ENCODE peak calls at places on chromosomes 5 and 9, in four cellular contexts. W, J, P and V are unnamed samples.

GRCh38 chr5:172553838-172554344 is 87.2 kb upstream of the NEURL1B start:
- DNase-seq in W (no peak), J (no peak), P (peak), V (no peak)

GRCh38 chr9:126703330-126704156 is 89.8 kb downstream of the LMX1B start:
- DNase-seq in W (peak), J (no peak), P (peak), V (no peak)

GRCh38 chr5:177494356-177495195 is 2.8 kb downstream of the PDLIM7 start:
- DNase-seq in W (peak), J (peak), P (peak), V (peak)

GRCh38 chr5:125311743-125312142 is 565.3 kb upstream of the ZNF608 start:
- DNase-seq in W (no peak), J (peak), P (no peak), V (peak)

GRCh38 chr9:130137081-130137869 is 34.9 kb upstream of the NCS1 start:
- DNase-seq in W (peak), J (no peak), P (no peak), V (no peak)

GRCh38 chr9:134592018-134592818 is 49.4 kb upstream of the COL5A1 start:
- DNase-seq in W (no peak), J (peak), P (peak), V (peak)

GRCh38 chr5:126926152-126926551 is 104.2 kb downstream of the MARCHF3 start:
- DNase-seq in W (no peak), J (no peak), P (no peak), V (no peak)

GRCh38 chr9:121599186-121599871 is 52.1 kb upstream of the DAB2IP start:
- DNase-seq in W (peak), J (no peak), P (peak), V (no peak)

GRCh38 chr5:176737746-176738699 is 72.3 kb upstream of the UNC5A start:
- DNase-seq in W (no peak), J (no peak), P (peak), V (no peak)

GRCh38 chr5:5374034-5374715 is 48.3 kb upstream of the ICE1 start:
- DNase-seq in W (no peak), J (no peak), P (no peak), V (peak)

GRCh38 chr9:74609671-74610416 is 112.7 kb downstream of the RORB start:
- DNase-seq in W (no peak), J (no peak), P (no peak), V (no peak)

GRCh38 chr5:56951131-56951945 is 585 bp downstream of the MIER3 start:
- DNase-seq in W (peak), J (no peak), P (peak), V (peak)

GRCh38 chr9:26945591-26945990 is 1.5 kb downstream of the PLAA start:
- DNase-seq in W (no peak), J (no peak), P (no peak), V (no peak)

GRCh38 chr9:123686131-123686848 is 243.6 kb downstream of the DENND1A start:
- DNase-seq in W (no peak), J (no peak), P (no peak), V (peak)

GRCh38 chr9:117528225-117528624 is 113.4 kb upstream of the ASTN2 start:
- DNase-seq in W (no peak), J (no peak), P (no peak), V (no peak)

GRCh38 chr5:24644757-24645156 is at the start of gene CDH10:
- DNase-seq in W (peak), J (no peak), P (no peak), V (peak)

GRCh38 chr9:20619492-20619860 is 2.8 kb downstream of the MLLT3 start:
- DNase-seq in W (no peak), J (no peak), P (no peak), V (no peak)

GRCh38 chr9:123741214-123741613 is 188.7 kb downstream of the DENND1A start:
- DNase-seq in W (no peak), J (no peak), P (no peak), V (no peak)

GRCh38 chr9:94298949-94299599 is 29.4 kb downstream of the NUTM2F start:
- DNase-seq in W (no peak), J (no peak), P (peak), V (no peak)

GRCh38 chr9:135228983-135229625 is 141.6 kb downstream of the OLFM1 start:
- DNase-seq in W (peak), J (no peak), P (no peak), V (no peak)

GRCh38 chr9:68631811-68632210 is 73.2 kb upstream of the PIP5K1B start:
- DNase-seq in W (no peak), J (no peak), P (no peak), V (no peak)

GRCh38 chr9:127884427-127884911 is 7.0 kb upstream of the AK1 start:
- DNase-seq in W (peak), J (no peak), P (peak), V (no peak)

GRCh38 chr9:111945216-111945615 is 48.6 kb downstream of the UGCG start:
- DNase-seq in W (no peak), J (peak), P (no peak), V (peak)

GRCh38 chr5:140466981-140467742 is 65.5 kb downstream of the ANKHD1 start:
- DNase-seq in W (no peak), J (no peak), P (no peak), V (no peak)

GRCh38 chr9:16115994-16116393 is 563.2 kb downstream of the CCDC171 start:
- DNase-seq in W (no peak), J (no peak), P (no peak), V (no peak)

GRCh38 chr9:111118256-111118950 is 80.1 kb upstream of the LPAR1 start:
- DNase-seq in W (no peak), J (peak), P (no peak), V (peak)

GRCh38 chr5:139241139-139241538 is 43.0 kb upstream of the SIL1 start:
- DNase-seq in W (no peak), J (no peak), P (no peak), V (no peak)

GRCh38 chr9:112112519-112112918 is 62.6 kb downstream of the SUSD1 start:
- DNase-seq in W (no peak), J (peak), P (no peak), V (peak)

GRCh38 chr9:126672634-126673284 is 59.0 kb downstream of the LMX1B start:
- DNase-seq in W (no peak), J (no peak), P (no peak), V (no peak)

GRCh38 chr9:35907732-35908483 is 1.4 kb upstream of the SPAAR start:
- DNase-seq in W (peak), J (peak), P (peak), V (peak)

GRCh38 chr9:27572918-27573698 is at the start of gene C9orf72:
- DNase-seq in W (peak), J (peak), P (peak), V (peak)

GRCh38 chr5:167916706-167917105 is 374.7 kb upstream of the WWC1 start:
- DNase-seq in W (no peak), J (no peak), P (peak), V (peak)

GRCh38 chr5:142014911-142015584 is 2.2 kb upstream of the GNPDA1 start:
- DNase-seq in W (no peak), J (peak), P (no peak), V (peak)

GRCh38 chr9:136372561-136373299 is 739 bp downstream of the CARD9 start:
- DNase-seq in W (peak), J (peak), P (peak), V (peak)

GRCh38 chr9:92504881-92505280 is 22.6 kb upstream of the ASPN start:
- DNase-seq in W (no peak), J (no peak), P (no peak), V (peak)

GRCh38 chr5:1666221-1666620 is 133.4 kb downstream of the MRPL36 start:
- DNase-seq in W (no peak), J (no peak), P (no peak), V (no peak)

GRCh38 chr9:87515086-87515485 is 17.4 kb downstream of the DAPK1 start:
- DNase-seq in W (no peak), J (no peak), P (no peak), V (no peak)

GRCh38 chr5:35924122-35924949 is 14.1 kb downstream of the CAPSL start:
- DNase-seq in W (no peak), J (peak), P (no peak), V (peak)
- H3K4me3 ChIP-seq in W (no peak), J (no peak), P (no peak), V (peak)

GRCh38 chr5:96662725-96663513 is 743 bp downstream of the CAST start:
- DNase-seq in W (peak), J (peak), P (peak), V (peak)
- TF ChIP-seq CTCF in W (no peak), J (no peak), P (no peak), V (peak)

GRCh38 chr9:109409998-109410397 is 88.1 kb downstream of the PTPN3 start:
- DNase-seq in W (no peak), J (no peak), P (no peak), V (no peak)
- H3K4me3 ChIP-seq in W (no peak), J (no peak), P (no peak), V (no peak)

GRCh38 chr5:87361031-87361443 is 51.7 kb downstream of the CCNH start:
- DNase-seq in W (no peak), J (peak), P (no peak), V (peak)
- TF ChIP-seq CTCF in W (no peak), J (no peak), P (no peak), V (no peak)

GRCh38 chr5:88684136-88684500 is 198.9 kb downstream of the MEF2C start:
- DNase-seq in W (no peak), J (no peak), P (no peak), V (no peak)
- H3K4me3 ChIP-seq in W (no peak), J (no peak), P (peak), V (no peak)

GRCh38 chr5:122295138-122295537 is 16.9 kb upstream of the SNCAIP start:
- DNase-seq in W (no peak), J (no peak), P (no peak), V (no peak)
- TF ChIP-seq CTCF in W (peak), J (no peak), P (no peak), V (peak)

GRCh38 chr9:34589656-34590375 is at the start of gene CNTFR:
- DNase-seq in W (peak), J (no peak), P (peak), V (no peak)
- H3K4me3 ChIP-seq in W (peak), J (peak), P (peak), V (no peak)

GRCh38 chr5:73447234-73448071 is 1.1 kb downstream of the FOXD1 start:
- DNase-seq in W (peak), J (no peak), P (no peak), V (peak)

GRCh38 chr5:73450041-73450598 is 1.5 kb upstream of the FOXD1 start:
- DNase-seq in W (no peak), J (no peak), P (no peak), V (no peak)

GRCh38 chr5:73446631-73447233 is 1.8 kb downstream of the FOXD1 start:
- DNase-seq in W (no peak), J (no peak), P (no peak), V (no peak)

GRCh38 chr5:73448072-73448432 is 525 bp downstream of the FOXD1 start:
- DNase-seq in W (no peak), J (no peak), P (no peak), V (no peak)

GRCh38 chr5:73448451-73449136 is at the start of gene FOXD1:
- DNase-seq in W (peak), J (peak), P (peak), V (peak)
- TF ChIP-seq CTCF in W (no peak), J (no peak), P (no peak), V (peak)

GRCh38 chr9:138015021-138015829 is 137.6 kb downstream of the CACNA1B start:
- DNase-seq in W (no peak), J (no peak), P (no peak), V (no peak)
- H3K4me3 ChIP-seq in W (no peak), J (no peak), P (no peak), V (no peak)